ENCODE peak calls at places on chromosome 5, in eight cellular contexts. One of them, this sample, is unnamed.

GRCh38 chr5:3139596-3139995 is 388.1 kb upstream of the IRX2 start:
- DNase-seq in A549: no peak
- DNase-seq in RWPE1: peak; percentile 43
- DNase-seq in psoas muscle: no peak
- DNase-seq in GM12865: no peak
- DNase-seq in HFF-Myc: no peak
- DNase-seq in SHP77 treated with DMSO at 0.1 percent for 48 hours: no peak
- DNase-seq in vagina: no peak
- DNase-seq in this sample: peak; percentile 55

GRCh38 chr5:136802382-136802781 is 437.0 kb upstream of the TRPC7 start:
- DNase-seq in psoas muscle: no peak
- DNase-seq in vagina: no peak
- DNase-seq in A549: peak; percentile 24
- DNase-seq in RWPE1: peak; percentile 32
- DNase-seq in SHP77 treated with DMSO at 0.1 percent for 48 hours: no peak
- DNase-seq in GM12865: no peak
- DNase-seq in HFF-Myc: no peak
- DNase-seq in this sample: peak; percentile 34

GRCh38 chr5:61162832-61163567 is 732 bp upstream of the SMIM15 start:
- DNase-seq in A549: peak; percentile 70
- DNase-seq in vagina: no peak
- DNase-seq in GM12865: peak; percentile 16
- DNase-seq in SHP77 treated with DMSO at 0.1 percent for 48 hours: peak; percentile 7
- DNase-seq in RWPE1: peak; percentile 76
- DNase-seq in HFF-Myc: no peak
- DNase-seq in psoas muscle: no peak
- DNase-seq in this sample: peak; percentile 48

GRCh38 chr5:40991168-40991980 is 79.8 kb downstream of the MROH2B start:
- DNase-seq in RWPE1: no peak
- DNase-seq in vagina: peak; percentile 90
- DNase-seq in HFF-Myc: no peak
- DNase-seq in SHP77 treated with DMSO at 0.1 percent for 48 hours: no peak
- DNase-seq in psoas muscle: no peak
- DNase-seq in GM12865: no peak
- DNase-seq in A549: peak; percentile 29
- DNase-seq in this sample: peak; percentile 83

GRCh38 chr5:95988094-95988493 is 26.4 kb upstream of the ELL2 start:
- DNase-seq in vagina: no peak
- DNase-seq in HFF-Myc: no peak
- DNase-seq in SHP77 treated with DMSO at 0.1 percent for 48 hours: no peak
- DNase-seq in A549: no peak
- DNase-seq in psoas muscle: no peak
- DNase-seq in RWPE1: no peak
- DNase-seq in GM12865: no peak
- DNase-seq in this sample: no peak

GRCh38 chr5:112492291-112492690 is 73.2 kb upstream of the EPB41L4A start:
- DNase-seq in HFF-Myc: peak; percentile 15
- DNase-seq in GM12865: peak; percentile 77
- DNase-seq in psoas muscle: no peak
- DNase-seq in SHP77 treated with DMSO at 0.1 percent for 48 hours: no peak
- DNase-seq in vagina: no peak
- DNase-seq in A549: peak; percentile 66
- DNase-seq in RWPE1: peak; percentile 76
- DNase-seq in this sample: peak; percentile 79

GRCh38 chr5:80387063-80387768 is 20.6 kb upstream of the ZFYVE16 start:
- DNase-seq in GM12865: no peak
- DNase-seq in SHP77 treated with DMSO at 0.1 percent for 48 hours: no peak
- DNase-seq in HFF-Myc: no peak
- DNase-seq in vagina: no peak
- DNase-seq in A549: no peak
- DNase-seq in psoas muscle: no peak
- DNase-seq in RWPE1: no peak
- DNase-seq in this sample: no peak

GRCh38 chr5:125200842-125201373 is 454.5 kb upstream of the ZNF608 start:
- DNase-seq in GM12865: no peak
- DNase-seq in A549: no peak
- DNase-seq in vagina: no peak
- DNase-seq in psoas muscle: no peak
- DNase-seq in RWPE1: no peak
- DNase-seq in SHP77 treated with DMSO at 0.1 percent for 48 hours: no peak
- DNase-seq in HFF-Myc: no peak
- DNase-seq in this sample: no peak

GRCh38 chr5:62431735-62432617 is 19.4 kb downstream of the IPO11 start:
- DNase-seq in HFF-Myc: no peak
- DNase-seq in psoas muscle: no peak
- DNase-seq in RWPE1: no peak
- DNase-seq in SHP77 treated with DMSO at 0.1 percent for 48 hours: no peak
- DNase-seq in A549: no peak
- DNase-seq in vagina: no peak
- DNase-seq in GM12865: no peak
- DNase-seq in this sample: no peak

GRCh38 chr5:95773325-95774059 is 42.4 kb downstream of the RHOBTB3 start:
- DNase-seq in SHP77 treated with DMSO at 0.1 percent for 48 hours: no peak
- DNase-seq in psoas muscle: no peak
- DNase-seq in RWPE1: peak; percentile 67
- DNase-seq in vagina: no peak
- DNase-seq in HFF-Myc: no peak
- DNase-seq in GM12865: no peak
- DNase-seq in A549: peak; percentile 20
- DNase-seq in this sample: peak; percentile 83

GRCh38 chr5:147143215-147143614 is 91.6 kb upstream of the STK32A start:
- DNase-seq in psoas muscle: no peak
- DNase-seq in HFF-Myc: no peak
- DNase-seq in A549: no peak
- DNase-seq in RWPE1: no peak
- DNase-seq in SHP77 treated with DMSO at 0.1 percent for 48 hours: no peak
- DNase-seq in vagina: no peak
- DNase-seq in GM12865: no peak
- DNase-seq in this sample: no peak

GRCh38 chr5:145324767-145325479 is 510.2 kb downstream of the PRELID2 start:
- DNase-seq in psoas muscle: no peak
- DNase-seq in GM12865: no peak
- DNase-seq in vagina: no peak
- DNase-seq in HFF-Myc: no peak
- DNase-seq in A549: no peak
- DNase-seq in RWPE1: no peak
- DNase-seq in SHP77 treated with DMSO at 0.1 percent for 48 hours: no peak
- DNase-seq in this sample: no peak

GRCh38 chr5:80406980-80407734 is 707 bp upstream of the ZFYVE16 start:
- DNase-seq in SHP77 treated with DMSO at 0.1 percent for 48 hours: no peak
- DNase-seq in psoas muscle: peak; percentile 58
- DNase-seq in A549: peak; percentile 6
- DNase-seq in RWPE1: no peak
- DNase-seq in GM12865: peak; percentile 45
- DNase-seq in HFF-Myc: no peak
- DNase-seq in vagina: peak; percentile 90
- DNase-seq in this sample: peak; percentile 27

GRCh38 chr5:172499287-172499686 is 45.0 kb upstream of the SH3PXD2B start:
- DNase-seq in HFF-Myc: no peak
- DNase-seq in A549: no peak
- DNase-seq in psoas muscle: no peak
- DNase-seq in SHP77 treated with DMSO at 0.1 percent for 48 hours: no peak
- DNase-seq in RWPE1: no peak
- DNase-seq in vagina: peak; percentile 42
- DNase-seq in GM12865: no peak
- DNase-seq in this sample: no peak

GRCh38 chr5:59506285-59506877 is 387.1 kb downstream of the PDE4D start:
- DNase-seq in vagina: no peak
- DNase-seq in psoas muscle: no peak
- DNase-seq in A549: no peak
- DNase-seq in RWPE1: peak; percentile 40
- DNase-seq in SHP77 treated with DMSO at 0.1 percent for 48 hours: no peak
- DNase-seq in GM12865: peak; percentile 31
- DNase-seq in HFF-Myc: no peak
- DNase-seq in this sample: peak; percentile 27

GRCh38 chr5:18745591-18745987 is 1111.3 kb downstream of the TAF11L14 start:
- DNase-seq in vagina: no peak
- DNase-seq in SHP77 treated with DMSO at 0.1 percent for 48 hours: peak; percentile 89
- DNase-seq in RWPE1: no peak
- DNase-seq in GM12865: peak; percentile 58
- DNase-seq in psoas muscle: no peak
- DNase-seq in A549: peak; percentile 26
- DNase-seq in HFF-Myc: no peak
- DNase-seq in this sample: no peak

GRCh38 chr5:160959804-160960203 is 107.8 kb upstream of the ATP10B start:
- DNase-seq in RWPE1: peak; percentile 90
- DNase-seq in GM12865: peak; percentile 32
- DNase-seq in A549: no peak
- DNase-seq in vagina: no peak
- DNase-seq in SHP77 treated with DMSO at 0.1 percent for 48 hours: no peak
- DNase-seq in HFF-Myc: no peak
- DNase-seq in psoas muscle: no peak
- DNase-seq in this sample: peak; percentile 99

GRCh38 chr5:141330299-141331080 is at the start of gene PCDHGA1:
- DNase-seq in SHP77 treated with DMSO at 0.1 percent for 48 hours: no peak
- DNase-seq in vagina: no peak
- DNase-seq in GM12865: peak; percentile 69
- DNase-seq in HFF-Myc: no peak
- DNase-seq in RWPE1: peak; percentile 40
- DNase-seq in A549: peak; percentile 74
- DNase-seq in psoas muscle: no peak
- DNase-seq in this sample: peak; percentile 60

GRCh38 chr5:174636081-174636480 is 88.3 kb upstream of the MSX2 start:
- DNase-seq in vagina: no peak
- DNase-seq in A549: no peak
- DNase-seq in SHP77 treated with DMSO at 0.1 percent for 48 hours: no peak
- DNase-seq in RWPE1: no peak
- DNase-seq in GM12865: no peak
- DNase-seq in HFF-Myc: no peak
- DNase-seq in psoas muscle: no peak
- DNase-seq in this sample: no peak

GRCh38 chr5:35924122-35924949 is 14.1 kb downstream of the CAPSL start:
- DNase-seq in GM12865: no peak
- DNase-seq in vagina: no peak
- DNase-seq in psoas muscle: no peak
- DNase-seq in HFF-Myc: no peak
- DNase-seq in SHP77 treated with DMSO at 0.1 percent for 48 hours: no peak
- DNase-seq in A549: no peak
- DNase-seq in RWPE1: peak; percentile 24
- DNase-seq in this sample: peak; percentile 82

GRCh38 chr5:4142842-4143241 is 547.2 kb downstream of the IRX1 start:
- DNase-seq in GM12865: no peak
- DNase-seq in vagina: no peak
- DNase-seq in A549: no peak
- DNase-seq in SHP77 treated with DMSO at 0.1 percent for 48 hours: no peak
- DNase-seq in RWPE1: no peak
- DNase-seq in HFF-Myc: no peak
- DNase-seq in psoas muscle: no peak
- DNase-seq in this sample: no peak

GRCh38 chr5:122756263-122756911 is 18.5 kb upstream of the SNX2 start:
- DNase-seq in RWPE1: peak; percentile 66
- DNase-seq in A549: no peak
- DNase-seq in GM12865: peak; percentile 46
- DNase-seq in vagina: no peak
- DNase-seq in HFF-Myc: no peak
- DNase-seq in psoas muscle: no peak
- DNase-seq in SHP77 treated with DMSO at 0.1 percent for 48 hours: no peak
- DNase-seq in this sample: peak; percentile 86

GRCh38 chr5:154482528-154483449 is 4.8 kb upstream of the HAND1 start:
- DNase-seq in vagina: no peak
- DNase-seq in HFF-Myc: no peak
- DNase-seq in SHP77 treated with DMSO at 0.1 percent for 48 hours: no peak
- DNase-seq in GM12865: no peak
- DNase-seq in psoas muscle: peak; percentile 19
- DNase-seq in RWPE1: no peak
- DNase-seq in A549: no peak
- DNase-seq in this sample: no peak

GRCh38 chr5:116583085-116583766 is 8.6 kb upstream of the SEMA6A start:
- DNase-seq in A549: no peak
- DNase-seq in GM12865: no peak
- DNase-seq in vagina: no peak
- DNase-seq in HFF-Myc: no peak
- DNase-seq in SHP77 treated with DMSO at 0.1 percent for 48 hours: no peak
- DNase-seq in psoas muscle: no peak
- DNase-seq in RWPE1: no peak
- DNase-seq in this sample: peak; percentile 81

GRCh38 chr5:126808619-126809018 is 31.7 kb downstream of the LMNB1 start:
- DNase-seq in A549: peak; percentile 31
- DNase-seq in psoas muscle: no peak
- DNase-seq in RWPE1: peak; percentile 33
- DNase-seq in HFF-Myc: peak; percentile 27
- DNase-seq in SHP77 treated with DMSO at 0.1 percent for 48 hours: no peak
- DNase-seq in vagina: no peak
- DNase-seq in GM12865: peak; percentile 51
- DNase-seq in this sample: peak; percentile 61

GRCh38 chr5:146952168-146952567 is 73.6 kb upstream of the PPP2R2B start:
- DNase-seq in SHP77 treated with DMSO at 0.1 percent for 48 hours: no peak
- DNase-seq in A549: no peak
- DNase-seq in vagina: no peak
- DNase-seq in HFF-Myc: no peak
- DNase-seq in psoas muscle: no peak
- DNase-seq in GM12865: no peak
- DNase-seq in RWPE1: no peak
- DNase-seq in this sample: no peak

GRCh38 chr5:139668064-139668880 is 20.1 kb downstream of the CXXC5 start:
- DNase-seq in HFF-Myc: no peak
- DNase-seq in vagina: no peak
- DNase-seq in GM12865: peak; percentile 58
- DNase-seq in SHP77 treated with DMSO at 0.1 percent for 48 hours: no peak
- DNase-seq in A549: no peak
- DNase-seq in psoas muscle: peak; percentile 82
- DNase-seq in RWPE1: peak; percentile 66
- DNase-seq in this sample: peak; percentile 74

GRCh38 chr5:65828507-65828906 is 97.9 kb upstream of the ERBIN start:
- DNase-seq in RWPE1: no peak
- DNase-seq in HFF-Myc: peak; percentile 39
- DNase-seq in psoas muscle: no peak
- DNase-seq in A549: no peak
- DNase-seq in vagina: no peak
- DNase-seq in SHP77 treated with DMSO at 0.1 percent for 48 hours: no peak
- DNase-seq in GM12865: no peak
- DNase-seq in this sample: no peak

GRCh38 chr5:58462623-58463230 is 2.8 kb upstream of the PLK2 start:
- DNase-seq in GM12865: peak; percentile 68
- DNase-seq in SHP77 treated with DMSO at 0.1 percent for 48 hours: peak; percentile 49
- DNase-seq in A549: peak; percentile 79
- DNase-seq in psoas muscle: no peak
- DNase-seq in HFF-Myc: peak; percentile 70
- DNase-seq in RWPE1: peak; percentile 54
- DNase-seq in vagina: no peak
- DNase-seq in this sample: peak; percentile 69

GRCh38 chr5:56958595-56958994 is 6.7 kb upstream of the MIER3 start:
- DNase-seq in RWPE1: no peak
- DNase-seq in psoas muscle: no peak
- DNase-seq in SHP77 treated with DMSO at 0.1 percent for 48 hours: no peak
- DNase-seq in HFF-Myc: no peak
- DNase-seq in A549: no peak
- DNase-seq in GM12865: no peak
- DNase-seq in vagina: no peak
- DNase-seq in this sample: no peak